ENCODE peak calls at places on chromosomes 12 and 14, in nine cellular contexts. C is stimulated activated CD4-positive, alpha-beta T cell treated with anti-CD3 and anti-CD28 coated beads, Interleukin-15, amount 100 ng/mL, for 1 hour; J is NCI-H1417 treated with DMSO at 0.1 percent for 48 hours; T is amniotic epithelial cell; K is iris pigment epithelial cell; U is heart left ventricle; Y is transverse colon; A is sigmoid colon; B is lower lobe of right lung. I is an unnamed sample.

GRCh38 chr12:105888696-105889095 is 250.1 kb downstream of the NUAK1 start:
- DNase-seq in T (peak), U (no peak), A (no peak), C (no peak), B (no peak), Y (no peak), K (peak), J (no peak), I (no peak)

GRCh38 chr14:93023039-93023438 is 92.7 kb downstream of the ITPK1 start:
- DNase-seq in T (peak), J (no peak), B (no peak), U (no peak), A (no peak), K (peak), C (no peak), Y (no peak), I (no peak)

GRCh38 chr14:99549684-99550083 is 54.3 kb downstream of the CCDC85C start:
- DNase-seq in U (no peak), T (peak), K (no peak), A (no peak), J (no peak), C (no peak), B (no peak), Y (no peak), I (no peak)

GRCh38 chr12:97573901-97574300 is 111.3 kb downstream of the RMST start:
- DNase-seq in U (no peak), A (no peak), Y (no peak), B (no peak), T (no peak), J (no peak), K (no peak), C (no peak), I (no peak)

GRCh38 chr14:68468437-68469207 is 324.2 kb downstream of the ZFP36L1 start:
- DNase-seq in K (peak), C (no peak), B (no peak), A (no peak), J (no peak), U (no peak), Y (no peak), T (peak), I (no peak)

GRCh38 chr14:55356913-55357312 is 54.7 kb downstream of the ATG14 start:
- DNase-seq in K (no peak), T (no peak), Y (no peak), U (no peak), C (no peak), A (no peak), J (no peak), B (no peak), I (no peak)

GRCh38 chr12:86006727-86007126 is 132.6 kb downstream of the NTS start:
- DNase-seq in T (peak), U (no peak), C (no peak), A (no peak), Y (no peak), K (no peak), J (no peak), B (no peak), I (no peak)

GRCh38 chr14:28777773-28778606 is 11.4 kb downstream of the FOXG1 start:
- DNase-seq in C (no peak), J (no peak), A (no peak), Y (no peak), U (no peak), B (no peak), K (no peak), T (no peak), I (no peak)

GRCh38 chr14:95536036-95536577 is 1.3 kb downstream of the GLRX5 start:
- DNase-seq in B (no peak), Y (no peak), T (no peak), J (no peak), K (no peak), A (no peak), U (no peak), C (no peak), I (no peak)

GRCh38 chr14:54440870-54441868 is at the start of gene CNIH1:
- DNase-seq in U (peak), C (peak), K (peak), A (peak), J (peak), T (peak), Y (peak), B (peak), I (peak)

I was measured in sciatic nerve.